ENCODE peak calls at places on chromosomes 12 and 14, in five cellular contexts. One of them, this sample, is unnamed.

GRCh38 chr12:65643171-65643570 is 181.1 kb upstream of the HMGA2 start:
- DNase-seq in sigmoid colon: no peak
- DNase-seq in HCT116: no peak
- DNase-seq in heart left ventricle: no peak
- DNase-seq in upper lobe of left lung: no peak
- DNase-seq in this sample: no peak

GRCh38 chr12:106035421-106035820 is 103.3 kb downstream of the NUAK1 start:
- DNase-seq in upper lobe of left lung: no peak
- DNase-seq in sigmoid colon: no peak
- DNase-seq in heart left ventricle: no peak
- DNase-seq in HCT116: no peak
- DNase-seq in this sample: no peak

GRCh38 chr12:99253068-99253467 is 394.5 kb upstream of the GARIN6 start:
- DNase-seq in heart left ventricle: no peak
- DNase-seq in upper lobe of left lung: no peak
- DNase-seq in HCT116: no peak
- DNase-seq in sigmoid colon: no peak
- DNase-seq in this sample: no peak

GRCh38 chr12:66405395-66405794 is 103.1 kb downstream of the HELB start:
- DNase-seq in sigmoid colon: no peak
- DNase-seq in heart left ventricle: no peak
- DNase-seq in upper lobe of left lung: no peak
- DNase-seq in HCT116: no peak
- DNase-seq in this sample: no peak

GRCh38 chr12:54370218-54370730 is 6.0 kb upstream of the GPR84 start:
- DNase-seq in heart left ventricle: peak
- DNase-seq in sigmoid colon: peak
- DNase-seq in upper lobe of left lung: peak
- DNase-seq in HCT116: no peak
- DNase-seq in this sample: peak

GRCh38 chr12:12872934-12873275 is 18.5 kb upstream of the GPRC5A start:
- DNase-seq in upper lobe of left lung: no peak
- DNase-seq in HCT116: peak
- DNase-seq in sigmoid colon: no peak
- DNase-seq in heart left ventricle: no peak
- DNase-seq in this sample: no peak

GRCh38 chr12:26948309-26948708 is 10.0 kb downstream of the FGFR1OP2 start:
- DNase-seq in HCT116: no peak
- DNase-seq in upper lobe of left lung: no peak
- DNase-seq in sigmoid colon: no peak
- DNase-seq in heart left ventricle: no peak
- DNase-seq in this sample: no peak

GRCh38 chr12:43453761-43454160 is 98.2 kb downstream of the ADAMTS20 start:
- DNase-seq in HCT116: no peak
- DNase-seq in upper lobe of left lung: no peak
- DNase-seq in heart left ventricle: no peak
- DNase-seq in sigmoid colon: no peak
- DNase-seq in this sample: no peak

GRCh38 chr12:53591301-53592206 is 34.6 kb downstream of the ATF7 start:
- DNase-seq in HCT116: no peak
- DNase-seq in sigmoid colon: no peak
- DNase-seq in upper lobe of left lung: no peak
- DNase-seq in heart left ventricle: no peak
- DNase-seq in this sample: no peak

GRCh38 chr12:45231515-45232145 is 15.7 kb downstream of the ANO6 start:
- DNase-seq in HCT116: no peak
- DNase-seq in upper lobe of left lung: no peak
- DNase-seq in heart left ventricle: no peak
- DNase-seq in sigmoid colon: no peak
- DNase-seq in this sample: no peak

GRCh38 chr12:1927751-1928351 is 9.4 kb upstream of the CACNA2D4 start:
- DNase-seq in sigmoid colon: peak
- DNase-seq in heart left ventricle: peak
- DNase-seq in upper lobe of left lung: no peak
- DNase-seq in HCT116: no peak
- DNase-seq in this sample: no peak

GRCh38 chr14:28952161-28952560 is 185.6 kb downstream of the FOXG1 start:
- DNase-seq in upper lobe of left lung: no peak
- DNase-seq in sigmoid colon: no peak
- DNase-seq in heart left ventricle: no peak
- DNase-seq in HCT116: no peak
- DNase-seq in this sample: no peak

GRCh38 chr14:103057028-103057371 is 349 bp downstream of the CDC42BPB start:
- DNase-seq in upper lobe of left lung: no peak
- DNase-seq in heart left ventricle: no peak
- DNase-seq in sigmoid colon: peak
- DNase-seq in HCT116: no peak
- DNase-seq in this sample: no peak
- TF ChIP-seq POLR2A in upper lobe of left lung: no peak
- TF ChIP-seq POLR2A in heart left ventricle: no peak
- TF ChIP-seq POLR2A in sigmoid colon: no peak
- TF ChIP-seq POLR2A in HCT116: no peak
- TF ChIP-seq POLR2A in this sample: no peak

GRCh38 chr12:57101892-57102695 is 9.1 kb downstream of the STAT6 start:
- DNase-seq in sigmoid colon: no peak
- DNase-seq in HCT116: no peak
- DNase-seq in upper lobe of left lung: no peak
- DNase-seq in heart left ventricle: no peak
- DNase-seq in this sample: peak
- TF ChIP-seq POLR2A in sigmoid colon: no peak
- TF ChIP-seq POLR2A in HCT116: no peak
- TF ChIP-seq POLR2A in upper lobe of left lung: no peak
- TF ChIP-seq POLR2A in heart left ventricle: no peak
- TF ChIP-seq POLR2A in this sample: no peak

GRCh38 chr12:40224439-40225291 is at the start of gene LRRK2:
- DNase-seq in HCT116: no peak
- DNase-seq in heart left ventricle: peak
- DNase-seq in upper lobe of left lung: peak
- DNase-seq in sigmoid colon: peak
- DNase-seq in this sample: peak
- TF ChIP-seq POLR2A in HCT116: no peak
- TF ChIP-seq POLR2A in heart left ventricle: peak
- TF ChIP-seq POLR2A in upper lobe of left lung: peak
- TF ChIP-seq POLR2A in sigmoid colon: peak
- TF ChIP-seq POLR2A in this sample: no peak

DNA sequence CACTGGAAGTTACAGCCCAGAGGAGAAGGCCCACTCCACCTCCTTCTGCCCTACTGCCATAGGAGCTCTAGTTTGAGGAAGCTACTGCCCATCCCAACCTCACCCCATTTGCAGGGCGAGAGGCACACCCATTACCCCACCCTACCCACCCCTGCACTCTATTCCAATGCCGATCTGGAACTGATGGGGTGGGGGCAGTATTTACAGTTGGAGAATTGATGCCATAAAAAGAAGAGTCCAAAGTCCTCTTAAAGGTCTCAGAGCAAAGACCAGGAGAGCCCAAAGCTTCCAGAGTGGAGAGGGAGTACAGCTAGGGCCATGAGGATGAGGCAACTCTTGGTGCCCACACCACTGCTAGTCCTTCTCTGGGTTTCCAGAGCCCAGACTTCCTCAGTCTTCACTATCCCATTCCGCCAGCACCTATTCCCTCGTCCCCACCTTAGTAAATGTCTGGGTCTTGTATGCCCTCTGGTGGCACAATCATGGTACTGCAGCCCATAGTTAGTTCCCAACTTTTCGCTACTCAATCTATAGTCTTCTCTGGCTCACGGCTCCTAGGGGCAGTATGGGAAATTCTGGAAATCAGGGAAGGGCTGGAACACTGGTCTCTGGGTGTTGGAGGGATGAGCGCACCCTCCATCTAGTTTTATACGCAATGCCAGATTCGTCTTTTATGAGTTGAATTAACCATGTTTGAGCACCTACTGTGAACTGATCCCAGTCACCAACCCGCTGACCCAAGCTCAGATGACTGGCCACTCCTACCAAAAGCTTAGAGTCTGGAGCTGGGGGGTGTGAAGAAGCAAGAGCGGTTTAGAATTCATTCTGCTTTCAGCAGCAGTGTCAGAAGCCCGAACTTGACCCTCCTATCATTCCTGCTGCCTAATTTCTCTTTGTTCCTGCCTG is 6.9 kb upstream of the ADCY6 start:
- DNase-seq in HCT116: peak
- DNase-seq in sigmoid colon: peak
- DNase-seq in upper lobe of left lung: peak
- DNase-seq in heart left ventricle: peak
- DNase-seq in this sample: peak
- TF ChIP-seq POLR2A in HCT116: no peak
- TF ChIP-seq POLR2A in sigmoid colon: no peak
- TF ChIP-seq POLR2A in upper lobe of left lung: no peak
- TF ChIP-seq POLR2A in heart left ventricle: no peak
- TF ChIP-seq POLR2A in this sample: no peak

DNA sequence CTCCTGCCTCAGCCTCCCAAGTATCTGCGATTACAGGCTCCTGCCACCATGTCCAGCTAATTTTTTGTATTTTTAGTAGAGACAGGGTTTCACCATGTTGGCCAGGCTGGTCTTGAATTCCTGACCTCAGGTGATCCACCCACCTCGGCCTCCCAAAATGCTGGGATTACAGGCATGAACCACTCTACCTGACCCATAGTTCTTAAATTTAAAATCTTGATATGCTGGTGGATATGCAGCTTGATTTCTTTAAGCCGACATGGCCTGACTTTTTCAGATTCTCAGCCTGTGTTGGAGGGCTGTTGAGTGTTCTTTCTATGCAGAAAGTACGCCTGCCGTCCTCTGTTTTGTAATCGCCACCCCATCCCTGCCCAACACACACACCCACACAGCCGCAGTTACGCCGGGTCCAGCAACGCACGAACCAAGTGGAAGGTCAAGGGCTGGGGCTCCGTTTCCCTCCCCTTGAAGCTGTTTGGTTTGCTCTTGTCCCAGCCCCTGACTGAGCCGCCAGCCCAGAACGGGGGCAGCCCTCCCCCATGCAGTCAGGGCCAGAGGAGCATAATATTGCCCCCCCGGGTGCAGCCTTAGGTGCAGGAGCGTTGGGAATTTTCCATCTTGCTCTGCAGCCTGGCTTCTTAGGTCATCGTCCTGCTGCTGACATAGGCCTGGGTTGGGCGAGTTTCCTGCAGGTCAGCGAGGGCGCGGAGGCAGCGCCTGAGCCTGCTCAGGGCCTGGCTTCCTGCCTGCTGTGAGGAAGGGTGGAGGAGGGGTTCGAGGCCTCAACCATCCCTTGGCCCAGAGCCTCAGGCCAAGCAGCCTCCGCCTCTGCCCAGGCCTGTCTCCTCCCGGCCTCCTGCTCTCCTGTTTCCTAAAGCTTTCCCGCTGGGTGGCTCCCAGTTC is 44.2 kb downstream of the PSMA6 start:
- DNase-seq in HCT116: no peak
- DNase-seq in sigmoid colon: peak
- DNase-seq in upper lobe of left lung: peak
- DNase-seq in heart left ventricle: peak
- DNase-seq in this sample: peak
- TF ChIP-seq POLR2A in HCT116: no peak
- TF ChIP-seq POLR2A in sigmoid colon: peak
- TF ChIP-seq POLR2A in upper lobe of left lung: peak
- TF ChIP-seq POLR2A in heart left ventricle: peak
- TF ChIP-seq POLR2A in this sample: no peak